ENCODE peak calls at places on chromosome 1, in seven cellular contexts. One of them, this sample, is unnamed.

GRCh38 chr1:170460379-170460778 is 71.6 kb upstream of the GORAB start:
- DNase-seq in ovary: no peak
- DNase-seq in esophagus squamous epithelium: no peak
- DNase-seq in H1: no peak
- DNase-seq in stomach: no peak
- DNase-seq in NB4: no peak
- DNase-seq in spleen: no peak
- DNase-seq in this sample: no peak

GRCh38 chr1:1599030-1599916 is 662 bp downstream of the FNDC10 start:
- DNase-seq in H1: no peak
- DNase-seq in stomach: no peak
- DNase-seq in ovary: no peak
- DNase-seq in esophagus squamous epithelium: no peak
- DNase-seq in spleen: peak; percentile 84
- DNase-seq in NB4: peak; percentile 67
- DNase-seq in this sample: no peak

GRCh38 chr1:1889090-1889750 is 1.7 kb downstream of the GNB1 start:
- DNase-seq in ovary: no peak
- DNase-seq in esophagus squamous epithelium: no peak
- DNase-seq in NB4: no peak
- DNase-seq in H1: no peak
- DNase-seq in stomach: no peak
- DNase-seq in spleen: peak; percentile 60
- DNase-seq in this sample: no peak

GRCh38 chr1:186518395-186518794 is 57.5 kb upstream of the PDC start:
- DNase-seq in esophagus squamous epithelium: no peak
- DNase-seq in stomach: no peak
- DNase-seq in spleen: no peak
- DNase-seq in NB4: no peak
- DNase-seq in ovary: no peak
- DNase-seq in H1: no peak
- DNase-seq in this sample: no peak

GRCh38 chr1:2493691-2494322 is 17.7 kb downstream of the PLCH2 start:
- DNase-seq in H1: no peak
- DNase-seq in spleen: no peak
- DNase-seq in ovary: no peak
- DNase-seq in stomach: no peak
- DNase-seq in NB4: no peak
- DNase-seq in esophagus squamous epithelium: no peak
- DNase-seq in this sample: no peak

GRCh38 chr1:226762988-226763740 is 24.1 kb upstream of the ITPKB start:
- DNase-seq in H1: no peak
- DNase-seq in stomach: no peak
- DNase-seq in NB4: no peak
- DNase-seq in ovary: no peak
- DNase-seq in esophagus squamous epithelium: no peak
- DNase-seq in spleen: no peak
- DNase-seq in this sample: no peak

GRCh38 chr1:25081496-25081895 is 150.8 kb downstream of the SYF2 start:
- DNase-seq in esophagus squamous epithelium: no peak
- DNase-seq in H1: no peak
- DNase-seq in ovary: no peak
- DNase-seq in stomach: no peak
- DNase-seq in spleen: peak; percentile 12
- DNase-seq in NB4: no peak
- DNase-seq in this sample: no peak

GRCh38 chr1:31549807-31550620 is 26.3 kb upstream of the TINAGL1 start:
- DNase-seq in stomach: no peak
- DNase-seq in esophagus squamous epithelium: no peak
- DNase-seq in H1: no peak
- DNase-seq in ovary: no peak
- DNase-seq in spleen: no peak
- DNase-seq in NB4: peak; percentile 85
- DNase-seq in this sample: peak; percentile 74

GRCh38 chr1:27418326-27418761 is 25.9 kb downstream of the GPR3 start:
- DNase-seq in esophagus squamous epithelium: no peak
- DNase-seq in spleen: no peak
- DNase-seq in stomach: peak; percentile 71
- DNase-seq in H1: no peak
- DNase-seq in ovary: no peak
- DNase-seq in NB4: peak; percentile 92
- DNase-seq in this sample: no peak

DNA sequence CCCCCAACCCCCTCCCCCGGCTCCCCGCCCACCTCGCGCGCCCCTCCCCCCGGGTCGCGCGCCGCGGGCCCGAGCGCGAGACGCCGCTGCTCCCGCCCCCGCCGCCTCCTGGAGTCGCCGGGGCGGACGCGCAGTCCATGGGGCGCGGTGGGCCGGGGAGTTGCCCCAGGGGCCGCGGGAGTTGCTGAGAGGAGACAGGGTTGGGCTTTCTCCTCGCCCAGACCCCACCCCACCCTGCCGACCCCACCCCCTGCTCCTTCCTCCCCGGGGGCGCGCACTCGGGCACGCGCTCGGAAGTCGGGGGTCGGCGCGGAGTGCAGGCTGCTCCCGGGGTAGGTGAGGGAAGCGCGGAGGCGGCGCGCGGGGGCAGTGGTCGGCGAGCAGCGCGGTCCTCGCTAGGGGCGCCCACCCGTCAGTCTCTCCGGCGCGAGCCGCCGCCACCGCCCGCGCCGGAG is at the start of gene LAMC1:
- DNase-seq in H1: peak; percentile 82
- DNase-seq in spleen: peak; percentile 87
- DNase-seq in esophagus squamous epithelium: no peak
- DNase-seq in stomach: peak; percentile 61
- DNase-seq in ovary: peak; percentile 84
- DNase-seq in NB4: peak; percentile 89
- DNase-seq in this sample: peak; percentile 31
- TF ChIP-seq POLR2A in H1: no peak
- TF ChIP-seq POLR2A in spleen: no peak
- TF ChIP-seq POLR2A in esophagus squamous epithelium: peak; percentile 29
- TF ChIP-seq POLR2A in stomach: no peak
- TF ChIP-seq POLR2A in ovary: no peak
- TF ChIP-seq POLR2A in NB4: peak; percentile 59
- TF ChIP-seq POLR2A in this sample: no peak

GRCh38 chr1:86445919-86446318 is 21.9 kb downstream of the CLCA2 start:
- DNase-seq in stomach: no peak
- DNase-seq in NB4: no peak
- DNase-seq in spleen: no peak
- DNase-seq in esophagus squamous epithelium: no peak
- DNase-seq in H1: no peak
- DNase-seq in ovary: no peak
- DNase-seq in this sample: no peak
- TF ChIP-seq POLR2A in stomach: no peak
- TF ChIP-seq POLR2A in NB4: no peak
- TF ChIP-seq POLR2A in spleen: no peak
- TF ChIP-seq POLR2A in esophagus squamous epithelium: no peak
- TF ChIP-seq POLR2A in H1: no peak
- TF ChIP-seq POLR2A in ovary: no peak
- TF ChIP-seq POLR2A in this sample: no peak

DNA sequence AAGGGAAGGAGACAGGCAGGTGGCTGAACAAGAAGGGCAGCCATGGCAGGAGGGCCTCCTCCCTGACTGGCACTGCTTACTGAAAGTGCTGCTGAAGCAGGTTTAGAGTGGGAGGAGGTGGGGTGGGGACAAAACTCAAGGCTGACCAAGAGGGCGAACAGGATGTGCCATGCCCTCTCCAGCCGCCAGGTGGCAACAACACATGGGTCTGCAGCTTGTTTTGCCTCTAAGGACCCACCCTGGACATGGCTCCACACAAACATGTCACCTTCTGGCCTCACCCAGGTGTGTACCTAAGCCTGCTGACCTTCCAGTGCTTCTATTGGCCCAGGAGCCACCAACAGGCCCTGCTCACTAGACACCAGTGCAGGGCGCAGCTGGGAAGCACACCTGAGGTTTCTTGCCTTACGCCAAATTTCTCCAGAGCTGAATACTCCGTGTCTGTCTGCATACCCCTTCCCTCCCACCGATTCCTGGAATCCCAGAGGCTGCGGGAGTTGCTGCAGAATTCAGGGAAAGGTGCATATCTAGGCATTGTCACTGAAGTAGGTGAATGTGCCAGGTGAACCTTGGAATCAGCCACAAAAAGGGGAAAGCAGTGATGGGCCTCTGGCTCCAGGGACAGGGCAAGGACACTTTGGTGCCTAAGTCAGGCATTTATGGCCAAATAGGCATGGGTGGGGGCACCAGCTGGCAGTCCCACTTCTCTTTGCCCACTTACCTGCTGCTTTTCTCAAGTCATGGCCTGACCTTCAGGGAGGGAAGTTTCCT is 5.3 kb downstream of the PSRC1 start:
- DNase-seq in H1: peak; percentile 81
- DNase-seq in esophagus squamous epithelium: peak; percentile 19
- DNase-seq in spleen: peak; percentile 91
- DNase-seq in stomach: peak; percentile 84
- DNase-seq in NB4: peak; percentile 73
- DNase-seq in ovary: peak; percentile 78
- DNase-seq in this sample: peak; percentile 91
- TF ChIP-seq POLR2A in H1: no peak
- TF ChIP-seq POLR2A in esophagus squamous epithelium: no peak
- TF ChIP-seq POLR2A in spleen: no peak
- TF ChIP-seq POLR2A in stomach: no peak
- TF ChIP-seq POLR2A in NB4: no peak
- TF ChIP-seq POLR2A in ovary: no peak
- TF ChIP-seq POLR2A in this sample: peak; percentile 35

DNA sequence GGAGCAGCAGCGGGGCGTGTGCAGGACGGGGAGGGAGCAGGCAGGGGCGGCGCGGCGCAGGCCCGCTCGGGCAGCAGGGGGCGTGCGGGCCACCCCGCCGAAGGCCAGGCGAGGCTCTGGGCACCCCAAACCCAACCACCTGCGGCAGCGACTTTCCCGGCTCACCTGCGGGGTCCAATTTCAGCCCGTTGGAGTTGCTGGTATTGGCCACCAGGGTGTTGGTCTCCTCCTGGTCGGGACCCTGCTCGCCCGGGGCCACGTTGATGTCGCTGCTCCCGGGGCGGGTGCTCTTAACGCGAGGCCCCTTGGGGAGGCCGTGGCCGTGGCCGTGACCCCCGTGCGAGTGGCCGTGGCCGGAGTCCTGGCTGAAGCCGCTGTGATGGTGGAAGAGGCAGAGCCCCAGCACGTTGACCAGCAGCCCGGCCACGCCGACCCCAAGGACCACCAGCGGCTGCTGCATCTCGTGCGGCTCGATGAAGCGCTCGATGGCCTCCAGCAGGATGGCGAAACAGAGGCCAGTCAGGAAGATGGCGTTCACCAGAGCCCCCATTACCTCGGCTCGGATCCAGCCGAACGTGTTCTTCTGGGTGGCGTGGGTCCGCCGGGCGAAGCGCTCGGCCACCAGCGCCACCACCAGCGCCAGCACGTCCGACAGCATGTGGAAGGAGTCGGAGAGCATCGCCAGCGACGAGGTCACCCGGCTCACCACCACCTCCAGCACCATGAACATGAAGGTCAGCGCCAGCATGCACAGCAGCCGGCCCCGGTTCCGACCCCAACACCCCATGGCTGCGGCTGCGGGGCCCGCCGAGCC is 928 bp downstream of the SLC30A1 start:
- DNase-seq in spleen: peak; percentile 96
- DNase-seq in ovary: peak; percentile 82
- DNase-seq in H1: peak; percentile 53
- DNase-seq in esophagus squamous epithelium: peak; percentile 14
- DNase-seq in stomach: peak; percentile 80
- DNase-seq in NB4: peak; percentile 78
- DNase-seq in this sample: peak; percentile 80
- TF ChIP-seq POLR2A in spleen: no peak
- TF ChIP-seq POLR2A in ovary: no peak
- TF ChIP-seq POLR2A in H1: peak; percentile 57
- TF ChIP-seq POLR2A in esophagus squamous epithelium: peak; percentile 40
- TF ChIP-seq POLR2A in stomach: no peak
- TF ChIP-seq POLR2A in NB4: peak; percentile 28
- TF ChIP-seq POLR2A in this sample: peak; percentile 49

GRCh38 chr1:198157241-198157846 is 546 bp downstream of the NEK7 start:
- DNase-seq in stomach: peak; percentile 90
- DNase-seq in ovary: peak; percentile 91
- DNase-seq in esophagus squamous epithelium: peak; percentile 50
- DNase-seq in H1: peak; percentile 73
- DNase-seq in spleen: peak; percentile 96
- DNase-seq in NB4: peak; percentile 93
- DNase-seq in this sample: peak; percentile 85
- TF ChIP-seq POLR2A in stomach: peak; percentile 30
- TF ChIP-seq POLR2A in ovary: peak; percentile 28
- TF ChIP-seq POLR2A in esophagus squamous epithelium: peak; percentile 72
- TF ChIP-seq POLR2A in H1: peak; percentile 50
- TF ChIP-seq POLR2A in spleen: peak; percentile 61
- TF ChIP-seq POLR2A in NB4: peak; percentile 47
- TF ChIP-seq POLR2A in this sample: peak; percentile 72

GRCh38 chr1:205631010-205631726 is 643 bp downstream of the ELK4 start:
- DNase-seq in stomach: peak; percentile 70
- DNase-seq in esophagus squamous epithelium: peak; percentile 12
- DNase-seq in H1: peak; percentile 38
- DNase-seq in NB4: peak; percentile 84
- DNase-seq in spleen: peak; percentile 94
- DNase-seq in ovary: peak; percentile 81
- DNase-seq in this sample: peak; percentile 73
- TF ChIP-seq POLR2A in stomach: no peak
- TF ChIP-seq POLR2A in esophagus squamous epithelium: peak; percentile 39
- TF ChIP-seq POLR2A in H1: peak; percentile 95
- TF ChIP-seq POLR2A in NB4: no peak
- TF ChIP-seq POLR2A in spleen: no peak
- TF ChIP-seq POLR2A in ovary: no peak
- TF ChIP-seq POLR2A in this sample: peak; percentile 77